ENCODE peak calls at places on chromosomes 6 and 20, in five cellular contexts. One of them, this sample, is unnamed.

GRCh38 chr20:59485576-59486250 is 118.6 kb upstream of the PHACTR3 start:
- DNase-seq in RWPE1: no peak
- DNase-seq in mammary epithelial cell: no peak
- DNase-seq in CD4-positive, alpha-beta T cell: no peak
- DNase-seq in GM23248: no peak
- DNase-seq in this sample: no peak

GRCh38 chr6:3229566-3230274 is 2.3 kb upstream of the TUBB2B start:
- DNase-seq in GM23248: peak
- DNase-seq in RWPE1: no peak
- DNase-seq in mammary epithelial cell: no peak
- DNase-seq in CD4-positive, alpha-beta T cell: peak
- DNase-seq in this sample: no peak

GRCh38 chr20:24863356-24863755 is 85.7 kb upstream of the CST7 start:
- DNase-seq in mammary epithelial cell: peak
- DNase-seq in RWPE1: no peak
- DNase-seq in CD4-positive, alpha-beta T cell: no peak
- DNase-seq in GM23248: peak
- DNase-seq in this sample: no peak

GRCh38 chr6:53476979-53477378 is 67.9 kb downstream of the GCLC start:
- DNase-seq in GM23248: peak
- DNase-seq in RWPE1: no peak
- DNase-seq in mammary epithelial cell: no peak
- DNase-seq in CD4-positive, alpha-beta T cell: no peak
- DNase-seq in this sample: no peak

GRCh38 chr20:6030453-6031080 is 23.3 kb downstream of the LRRN4 start:
- DNase-seq in RWPE1: no peak
- DNase-seq in mammary epithelial cell: no peak
- DNase-seq in GM23248: no peak
- DNase-seq in CD4-positive, alpha-beta T cell: no peak
- DNase-seq in this sample: no peak

GRCh38 chr20:50348118-50348517 is 157.5 kb downstream of the CEBPB start:
- DNase-seq in GM23248: no peak
- DNase-seq in CD4-positive, alpha-beta T cell: no peak
- DNase-seq in RWPE1: no peak
- DNase-seq in mammary epithelial cell: no peak
- DNase-seq in this sample: no peak

GRCh38 chr20:52332649-52333048 is 141.1 kb upstream of the ZFP64 start:
- DNase-seq in RWPE1: no peak
- DNase-seq in GM23248: no peak
- DNase-seq in CD4-positive, alpha-beta T cell: no peak
- DNase-seq in mammary epithelial cell: no peak
- DNase-seq in this sample: no peak

GRCh38 chr6:82030301-82030700 is 217.2 kb downstream of the IBTK start:
- DNase-seq in RWPE1: no peak
- DNase-seq in GM23248: no peak
- DNase-seq in mammary epithelial cell: peak
- DNase-seq in CD4-positive, alpha-beta T cell: no peak
- DNase-seq in this sample: no peak

GRCh38 chr6:18613511-18613910 is 226.4 kb downstream of the RNF144B start:
- DNase-seq in GM23248: no peak
- DNase-seq in mammary epithelial cell: no peak
- DNase-seq in RWPE1: no peak
- DNase-seq in CD4-positive, alpha-beta T cell: no peak
- DNase-seq in this sample: no peak

GRCh38 chr6:107079429-107079828 is 35.9 kb downstream of the BEND3 start:
- DNase-seq in RWPE1: no peak
- DNase-seq in mammary epithelial cell: no peak
- DNase-seq in GM23248: no peak
- DNase-seq in CD4-positive, alpha-beta T cell: no peak
- DNase-seq in this sample: no peak

GRCh38 chr6:100913400-100914276 is 32.5 kb upstream of the ASCC3 start:
- DNase-seq in GM23248: peak
- DNase-seq in RWPE1: no peak
- DNase-seq in mammary epithelial cell: no peak
- DNase-seq in CD4-positive, alpha-beta T cell: no peak
- DNase-seq in this sample: no peak

GRCh38 chr6:138824482-138825134 is 28.7 kb downstream of the ECT2L start:
- DNase-seq in GM23248: no peak
- DNase-seq in CD4-positive, alpha-beta T cell: peak
- DNase-seq in mammary epithelial cell: peak
- DNase-seq in RWPE1: no peak
- DNase-seq in this sample: no peak

GRCh38 chr6:157143171-157143884 is 180.0 kb downstream of the TMEM242 start:
- DNase-seq in CD4-positive, alpha-beta T cell: no peak
- DNase-seq in RWPE1: no peak
- DNase-seq in mammary epithelial cell: no peak
- DNase-seq in GM23248: peak
- DNase-seq in this sample: peak

GRCh38 chr20:46220808-46221207 is 87.5 kb downstream of the CDH22 start:
- DNase-seq in GM23248: no peak
- DNase-seq in mammary epithelial cell: no peak
- DNase-seq in CD4-positive, alpha-beta T cell: no peak
- DNase-seq in RWPE1: peak
- DNase-seq in this sample: no peak

GRCh38 chr6:47135772-47136171 is 93.6 kb upstream of the ADGRF1 start:
- DNase-seq in RWPE1: peak
- DNase-seq in CD4-positive, alpha-beta T cell: no peak
- DNase-seq in GM23248: peak
- DNase-seq in mammary epithelial cell: peak
- DNase-seq in this sample: peak

GRCh38 chr6:21188505-21189223 is 404.9 kb upstream of the SOX4 start:
- DNase-seq in CD4-positive, alpha-beta T cell: no peak
- DNase-seq in RWPE1: peak
- DNase-seq in mammary epithelial cell: peak
- DNase-seq in GM23248: no peak
- DNase-seq in this sample: no peak

GRCh38 chr6:159788757-159789376 is 535 bp downstream of the TCP1 start:
- DNase-seq in mammary epithelial cell: peak
- DNase-seq in CD4-positive, alpha-beta T cell: no peak
- DNase-seq in RWPE1: peak
- DNase-seq in GM23248: peak
- DNase-seq in this sample: peak

GRCh38 chr6:166514196-166514595 is 72.3 kb downstream of the RAMACL start:
- DNase-seq in CD4-positive, alpha-beta T cell: no peak
- DNase-seq in GM23248: no peak
- DNase-seq in mammary epithelial cell: no peak
- DNase-seq in RWPE1: no peak
- DNase-seq in this sample: no peak

GRCh38 chr20:46618316-46619110 is 32.7 kb downstream of the SLC13A3 start:
- DNase-seq in CD4-positive, alpha-beta T cell: no peak
- DNase-seq in RWPE1: no peak
- DNase-seq in mammary epithelial cell: no peak
- DNase-seq in GM23248: no peak
- DNase-seq in this sample: no peak

GRCh38 chr6:105804436-105804835 is 281.7 kb upstream of the PRDM1 start:
- DNase-seq in RWPE1: peak
- DNase-seq in CD4-positive, alpha-beta T cell: no peak
- DNase-seq in mammary epithelial cell: peak
- DNase-seq in GM23248: peak
- DNase-seq in this sample: peak

GRCh38 chr6:122995930-122996796 is at the start of gene CLVS2:
- DNase-seq in mammary epithelial cell: peak
- DNase-seq in CD4-positive, alpha-beta T cell: no peak
- DNase-seq in RWPE1: peak
- DNase-seq in GM23248: peak
- DNase-seq in this sample: no peak

GRCh38 chr20:7841967-7842301 is 98.3 kb downstream of the HAO1 start:
- DNase-seq in mammary epithelial cell: peak
- DNase-seq in GM23248: peak
- DNase-seq in RWPE1: peak
- DNase-seq in CD4-positive, alpha-beta T cell: no peak
- DNase-seq in this sample: peak

DNA sequence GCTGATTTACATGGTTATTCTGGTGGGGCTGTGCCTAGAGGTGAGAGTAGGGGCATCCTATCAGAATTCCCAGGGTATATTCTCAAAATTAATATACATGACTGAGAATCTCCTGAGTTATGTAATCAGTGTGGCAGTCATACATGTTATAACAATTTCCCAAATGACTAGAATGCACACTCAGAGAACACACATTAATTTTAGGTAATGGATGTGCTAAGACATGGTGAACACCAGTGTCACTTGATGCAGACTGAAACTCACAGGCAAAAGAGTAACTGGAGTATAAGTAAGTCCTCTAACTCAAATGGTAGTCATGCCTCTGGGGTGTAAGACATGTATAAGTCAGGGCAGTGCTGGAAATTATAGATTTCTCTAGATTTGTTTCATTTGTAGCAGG is 1198.4 kb upstream of the CITED2 start:
- DNase-seq in CD4-positive, alpha-beta T cell: no peak
- DNase-seq in mammary epithelial cell: peak
- DNase-seq in GM23248: peak
- DNase-seq in RWPE1: no peak
- DNase-seq in this sample: no peak
- H3K27ac ChIP-seq in CD4-positive, alpha-beta T cell: no peak
- H3K27ac ChIP-seq in mammary epithelial cell: no peak
- H3K27ac ChIP-seq in GM23248: peak
- H3K27ac ChIP-seq in RWPE1: no peak
- H3K27ac ChIP-seq in this sample: peak

GRCh38 chr6:134636221-134636830 is 313.6 kb downstream of the ALDH8A1 start:
- DNase-seq in CD4-positive, alpha-beta T cell: peak
- DNase-seq in RWPE1: no peak
- DNase-seq in mammary epithelial cell: peak
- DNase-seq in GM23248: no peak
- DNase-seq in this sample: no peak
- H3K27ac ChIP-seq in CD4-positive, alpha-beta T cell: no peak
- H3K27ac ChIP-seq in RWPE1: no peak
- H3K27ac ChIP-seq in mammary epithelial cell: no peak
- H3K27ac ChIP-seq in GM23248: no peak
- H3K27ac ChIP-seq in this sample: no peak

GRCh38 chr6:116078522-116078921 is 17.8 kb upstream of the FRK start:
- DNase-seq in CD4-positive, alpha-beta T cell: no peak
- DNase-seq in GM23248: no peak
- DNase-seq in RWPE1: no peak
- DNase-seq in mammary epithelial cell: no peak
- DNase-seq in this sample: no peak
- H3K27ac ChIP-seq in CD4-positive, alpha-beta T cell: no peak
- H3K27ac ChIP-seq in GM23248: no peak
- H3K27ac ChIP-seq in RWPE1: no peak
- H3K27ac ChIP-seq in mammary epithelial cell: no peak
- H3K27ac ChIP-seq in this sample: no peak

DNA sequence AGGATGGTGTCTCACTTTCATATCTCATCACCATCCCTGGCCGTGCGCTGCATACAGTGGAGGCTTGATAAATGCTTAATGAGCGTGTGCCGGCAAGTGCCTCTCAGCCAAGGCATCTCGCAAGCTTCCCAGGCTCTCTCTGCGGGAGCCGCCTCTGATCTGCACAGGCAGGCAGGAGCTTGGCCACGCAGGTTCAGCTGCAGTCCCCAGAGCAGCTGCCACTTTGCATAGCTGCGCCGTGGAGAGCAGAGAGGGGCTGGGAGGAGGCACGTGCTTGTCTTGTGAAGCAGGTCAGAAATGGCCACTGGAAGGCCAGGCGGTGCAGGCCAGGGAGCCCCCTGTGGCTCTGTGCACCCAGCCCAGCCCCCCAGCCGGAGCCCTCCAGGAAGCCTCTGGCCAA is 376.8 kb downstream of the CDH4 start:
- DNase-seq in GM23248: no peak
- DNase-seq in RWPE1: no peak
- DNase-seq in mammary epithelial cell: peak
- DNase-seq in CD4-positive, alpha-beta T cell: no peak
- DNase-seq in this sample: no peak
- H3K27ac ChIP-seq in GM23248: no peak
- H3K27ac ChIP-seq in RWPE1: peak
- H3K27ac ChIP-seq in mammary epithelial cell: no peak
- H3K27ac ChIP-seq in CD4-positive, alpha-beta T cell: no peak
- H3K27ac ChIP-seq in this sample: no peak

GRCh38 chr6:80744213-80744612 is 637.7 kb downstream of the BCKDHB start:
- DNase-seq in CD4-positive, alpha-beta T cell: no peak
- DNase-seq in RWPE1: no peak
- DNase-seq in GM23248: no peak
- DNase-seq in mammary epithelial cell: no peak
- DNase-seq in this sample: no peak
- H3K27ac ChIP-seq in CD4-positive, alpha-beta T cell: no peak
- H3K27ac ChIP-seq in RWPE1: no peak
- H3K27ac ChIP-seq in GM23248: no peak
- H3K27ac ChIP-seq in mammary epithelial cell: no peak
- H3K27ac ChIP-seq in this sample: no peak

GRCh38 chr6:125264476-125264875 is 37.3 kb downstream of the HDDC2 start:
- DNase-seq in GM23248: no peak
- DNase-seq in CD4-positive, alpha-beta T cell: no peak
- DNase-seq in mammary epithelial cell: no peak
- DNase-seq in RWPE1: no peak
- DNase-seq in this sample: no peak

GRCh38 chr6:125269328-125269985 is 32.3 kb downstream of the HDDC2 start:
- DNase-seq in RWPE1: no peak
- DNase-seq in GM23248: no peak
- DNase-seq in mammary epithelial cell: no peak
- DNase-seq in CD4-positive, alpha-beta T cell: no peak
- DNase-seq in this sample: no peak

GRCh38 chr6:125268765-125269164 is 33.0 kb downstream of the HDDC2 start:
- DNase-seq in mammary epithelial cell: no peak
- DNase-seq in RWPE1: no peak
- DNase-seq in GM23248: no peak
- DNase-seq in CD4-positive, alpha-beta T cell: no peak
- DNase-seq in this sample: no peak

GRCh38 chr6:125270380-125270779 is 31.4 kb downstream of the HDDC2 start:
- DNase-seq in RWPE1: no peak
- DNase-seq in CD4-positive, alpha-beta T cell: no peak
- DNase-seq in GM23248: no peak
- DNase-seq in mammary epithelial cell: no peak
- DNase-seq in this sample: no peak

DNA sequence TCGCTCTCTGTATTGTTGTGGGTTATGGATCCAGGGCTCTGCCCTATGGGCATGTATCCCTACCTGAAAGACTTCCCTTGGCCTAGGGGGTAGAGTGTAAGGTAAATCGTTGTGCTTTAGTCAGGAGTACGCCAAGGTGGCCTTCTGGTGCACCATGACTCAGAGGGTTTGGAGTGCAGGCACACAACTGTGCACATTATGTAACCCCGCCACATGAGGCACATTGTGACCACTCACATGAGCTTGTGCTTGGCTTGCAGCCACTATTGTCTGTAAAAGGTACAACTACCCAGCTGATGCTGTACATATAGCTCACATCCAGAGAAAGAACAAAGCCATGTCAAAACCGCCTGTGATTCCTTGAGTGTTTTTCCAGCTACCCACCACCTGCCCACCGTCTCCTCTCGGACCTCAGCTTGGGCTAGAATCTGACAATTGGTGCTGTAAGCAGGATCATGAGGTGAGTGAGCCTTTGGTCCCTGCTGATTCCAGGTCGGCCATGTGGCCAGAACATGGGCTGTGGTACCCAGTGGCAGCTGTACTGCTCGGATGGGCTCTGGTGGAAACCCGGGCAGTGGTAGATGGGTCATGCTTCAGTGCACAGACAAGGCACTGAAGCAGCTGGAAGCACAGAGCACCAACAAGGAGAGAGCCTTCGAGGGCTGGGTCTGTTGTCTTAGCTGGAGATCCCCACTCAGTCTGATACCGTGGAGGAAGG is 33.8 kb downstream of the HDDC2 start:
- DNase-seq in RWPE1: no peak
- DNase-seq in CD4-positive, alpha-beta T cell: no peak
- DNase-seq in mammary epithelial cell: peak
- DNase-seq in GM23248: no peak
- DNase-seq in this sample: peak
- H3K27ac ChIP-seq in RWPE1: no peak
- H3K27ac ChIP-seq in CD4-positive, alpha-beta T cell: no peak
- H3K27ac ChIP-seq in mammary epithelial cell: no peak
- H3K27ac ChIP-seq in GM23248: no peak
- H3K27ac ChIP-seq in this sample: no peak

This sample was measured in PC-3.